ENCODE peak calls at places on chromosomes 5 and 9, in seven cellular contexts. One of them, this sample, is unnamed.

GRCh38 chr9:99588299-99588698 is 233.4 kb upstream of the NR4A3 start:
- DNase-seq in hypothalamus: no peak
- DNase-seq in ureter: no peak
- DNase-seq in stimulated activated CD4-positive, alpha-beta T cell treated with anti-CD3 and anti-CD28 coated beads, Interleukin-2, amount 100 ng/mL, for 48 hours: no peak
- DNase-seq in activated naive CD4-positive, alpha-beta T cell treated with anti-CD3 and anti-CD28 coated beads for 36 hours: no peak
- DNase-seq in effector memory CD8-positive, alpha-beta T cell: no peak
- DNase-seq in skeletal muscle cell: no peak
- DNase-seq in this sample: no peak

GRCh38 chr9:132190966-132191365 is 29.1 kb downstream of the NTNG2 start:
- DNase-seq in skeletal muscle cell: no peak
- DNase-seq in activated naive CD4-positive, alpha-beta T cell treated with anti-CD3 and anti-CD28 coated beads for 36 hours: no peak
- DNase-seq in ureter: no peak
- DNase-seq in stimulated activated CD4-positive, alpha-beta T cell treated with anti-CD3 and anti-CD28 coated beads, Interleukin-2, amount 100 ng/mL, for 48 hours: no peak
- DNase-seq in effector memory CD8-positive, alpha-beta T cell: no peak
- DNase-seq in hypothalamus: no peak
- DNase-seq in this sample: no peak

GRCh38 chr5:5532306-5533076 is 110.0 kb downstream of the ICE1 start:
- DNase-seq in ureter: no peak
- DNase-seq in stimulated activated CD4-positive, alpha-beta T cell treated with anti-CD3 and anti-CD28 coated beads, Interleukin-2, amount 100 ng/mL, for 48 hours: no peak
- DNase-seq in effector memory CD8-positive, alpha-beta T cell: no peak
- DNase-seq in hypothalamus: no peak
- DNase-seq in activated naive CD4-positive, alpha-beta T cell treated with anti-CD3 and anti-CD28 coated beads for 36 hours: no peak
- DNase-seq in skeletal muscle cell: no peak
- DNase-seq in this sample: no peak

GRCh38 chr5:62127098-62127736 is 178.8 kb upstream of the KIF2A start:
- DNase-seq in effector memory CD8-positive, alpha-beta T cell: no peak
- DNase-seq in hypothalamus: no peak
- DNase-seq in stimulated activated CD4-positive, alpha-beta T cell treated with anti-CD3 and anti-CD28 coated beads, Interleukin-2, amount 100 ng/mL, for 48 hours: no peak
- DNase-seq in skeletal muscle cell: no peak
- DNase-seq in activated naive CD4-positive, alpha-beta T cell treated with anti-CD3 and anti-CD28 coated beads for 36 hours: no peak
- DNase-seq in ureter: no peak
- DNase-seq in this sample: no peak

GRCh38 chr5:1660037-1660400 is 136.3 kb upstream of the LPCAT1 start:
- DNase-seq in hypothalamus: no peak
- DNase-seq in ureter: no peak
- DNase-seq in stimulated activated CD4-positive, alpha-beta T cell treated with anti-CD3 and anti-CD28 coated beads, Interleukin-2, amount 100 ng/mL, for 48 hours: no peak
- DNase-seq in effector memory CD8-positive, alpha-beta T cell: no peak
- DNase-seq in skeletal muscle cell: no peak
- DNase-seq in activated naive CD4-positive, alpha-beta T cell treated with anti-CD3 and anti-CD28 coated beads for 36 hours: no peak
- DNase-seq in this sample: no peak

GRCh38 chr5:155027993-155028629 is 14.6 kb downstream of the KIF4B start:
- DNase-seq in ureter: no peak
- DNase-seq in stimulated activated CD4-positive, alpha-beta T cell treated with anti-CD3 and anti-CD28 coated beads, Interleukin-2, amount 100 ng/mL, for 48 hours: no peak
- DNase-seq in effector memory CD8-positive, alpha-beta T cell: no peak
- DNase-seq in activated naive CD4-positive, alpha-beta T cell treated with anti-CD3 and anti-CD28 coated beads for 36 hours: peak
- DNase-seq in hypothalamus: no peak
- DNase-seq in skeletal muscle cell: no peak
- DNase-seq in this sample: no peak

GRCh38 chr5:125612356-125613149 is 810.7 kb upstream of the GRAMD2B start:
- DNase-seq in hypothalamus: peak
- DNase-seq in effector memory CD8-positive, alpha-beta T cell: no peak
- DNase-seq in activated naive CD4-positive, alpha-beta T cell treated with anti-CD3 and anti-CD28 coated beads for 36 hours: no peak
- DNase-seq in ureter: no peak
- DNase-seq in stimulated activated CD4-positive, alpha-beta T cell treated with anti-CD3 and anti-CD28 coated beads, Interleukin-2, amount 100 ng/mL, for 48 hours: no peak
- DNase-seq in skeletal muscle cell: no peak
- DNase-seq in this sample: no peak

GRCh38 chr9:100911273-100911672 is 117.3 kb upstream of the PLPPR1 start:
- DNase-seq in hypothalamus: no peak
- DNase-seq in ureter: no peak
- DNase-seq in stimulated activated CD4-positive, alpha-beta T cell treated with anti-CD3 and anti-CD28 coated beads, Interleukin-2, amount 100 ng/mL, for 48 hours: no peak
- DNase-seq in effector memory CD8-positive, alpha-beta T cell: no peak
- DNase-seq in activated naive CD4-positive, alpha-beta T cell treated with anti-CD3 and anti-CD28 coated beads for 36 hours: no peak
- DNase-seq in skeletal muscle cell: no peak
- DNase-seq in this sample: no peak

GRCh38 chr5:10158886-10159285 is 90.8 kb downstream of the ATPSCKMT start:
- DNase-seq in stimulated activated CD4-positive, alpha-beta T cell treated with anti-CD3 and anti-CD28 coated beads, Interleukin-2, amount 100 ng/mL, for 48 hours: no peak
- DNase-seq in ureter: no peak
- DNase-seq in skeletal muscle cell: no peak
- DNase-seq in hypothalamus: no peak
- DNase-seq in effector memory CD8-positive, alpha-beta T cell: no peak
- DNase-seq in activated naive CD4-positive, alpha-beta T cell treated with anti-CD3 and anti-CD28 coated beads for 36 hours: no peak
- DNase-seq in this sample: no peak

GRCh38 chr5:173301695-173302545 is 26.3 kb downstream of the STC2 start:
- DNase-seq in effector memory CD8-positive, alpha-beta T cell: no peak
- DNase-seq in stimulated activated CD4-positive, alpha-beta T cell treated with anti-CD3 and anti-CD28 coated beads, Interleukin-2, amount 100 ng/mL, for 48 hours: no peak
- DNase-seq in skeletal muscle cell: no peak
- DNase-seq in activated naive CD4-positive, alpha-beta T cell treated with anti-CD3 and anti-CD28 coated beads for 36 hours: no peak
- DNase-seq in ureter: no peak
- DNase-seq in hypothalamus: no peak
- DNase-seq in this sample: peak

GRCh38 chr5:4258170-4258569 is 662.5 kb downstream of the IRX1 start:
- DNase-seq in skeletal muscle cell: no peak
- DNase-seq in effector memory CD8-positive, alpha-beta T cell: no peak
- DNase-seq in ureter: no peak
- DNase-seq in hypothalamus: no peak
- DNase-seq in activated naive CD4-positive, alpha-beta T cell treated with anti-CD3 and anti-CD28 coated beads for 36 hours: no peak
- DNase-seq in stimulated activated CD4-positive, alpha-beta T cell treated with anti-CD3 and anti-CD28 coated beads, Interleukin-2, amount 100 ng/mL, for 48 hours: no peak
- DNase-seq in this sample: no peak

GRCh38 chr5:75890546-75890945 is 173.3 kb upstream of the POC5 start:
- DNase-seq in skeletal muscle cell: no peak
- DNase-seq in hypothalamus: no peak
- DNase-seq in ureter: no peak
- DNase-seq in effector memory CD8-positive, alpha-beta T cell: no peak
- DNase-seq in stimulated activated CD4-positive, alpha-beta T cell treated with anti-CD3 and anti-CD28 coated beads, Interleukin-2, amount 100 ng/mL, for 48 hours: no peak
- DNase-seq in activated naive CD4-positive, alpha-beta T cell treated with anti-CD3 and anti-CD28 coated beads for 36 hours: no peak
- DNase-seq in this sample: no peak

GRCh38 chr5:140546851-140547507 is 483 bp upstream of the EIF4EBP3 start:
- DNase-seq in hypothalamus: no peak
- DNase-seq in effector memory CD8-positive, alpha-beta T cell: no peak
- DNase-seq in skeletal muscle cell: no peak
- DNase-seq in ureter: no peak
- DNase-seq in stimulated activated CD4-positive, alpha-beta T cell treated with anti-CD3 and anti-CD28 coated beads, Interleukin-2, amount 100 ng/mL, for 48 hours: no peak
- DNase-seq in activated naive CD4-positive, alpha-beta T cell treated with anti-CD3 and anti-CD28 coated beads for 36 hours: no peak
- DNase-seq in this sample: no peak

GRCh38 chr5:76527685-76528161 is 95.5 kb downstream of the F2RL2 start:
- DNase-seq in ureter: no peak
- DNase-seq in effector memory CD8-positive, alpha-beta T cell: no peak
- DNase-seq in skeletal muscle cell: no peak
- DNase-seq in hypothalamus: no peak
- DNase-seq in stimulated activated CD4-positive, alpha-beta T cell treated with anti-CD3 and anti-CD28 coated beads, Interleukin-2, amount 100 ng/mL, for 48 hours: no peak
- DNase-seq in activated naive CD4-positive, alpha-beta T cell treated with anti-CD3 and anti-CD28 coated beads for 36 hours: no peak
- DNase-seq in this sample: no peak

GRCh38 chr5:59346987-59347386 is 546.5 kb downstream of the PDE4D start:
- DNase-seq in skeletal muscle cell: no peak
- DNase-seq in effector memory CD8-positive, alpha-beta T cell: no peak
- DNase-seq in stimulated activated CD4-positive, alpha-beta T cell treated with anti-CD3 and anti-CD28 coated beads, Interleukin-2, amount 100 ng/mL, for 48 hours: no peak
- DNase-seq in hypothalamus: no peak
- DNase-seq in activated naive CD4-positive, alpha-beta T cell treated with anti-CD3 and anti-CD28 coated beads for 36 hours: no peak
- DNase-seq in ureter: no peak
- DNase-seq in this sample: no peak

GRCh38 chr5:125725686-125726085 is 697.5 kb upstream of the GRAMD2B start:
- DNase-seq in hypothalamus: no peak
- DNase-seq in activated naive CD4-positive, alpha-beta T cell treated with anti-CD3 and anti-CD28 coated beads for 36 hours: no peak
- DNase-seq in skeletal muscle cell: no peak
- DNase-seq in stimulated activated CD4-positive, alpha-beta T cell treated with anti-CD3 and anti-CD28 coated beads, Interleukin-2, amount 100 ng/mL, for 48 hours: no peak
- DNase-seq in effector memory CD8-positive, alpha-beta T cell: no peak
- DNase-seq in ureter: no peak
- DNase-seq in this sample: no peak